ENCODE peak calls at places on chromosomes 4 and X, in four cellular contexts. O, C, R and E are unnamed samples.

GRCh38 chrX:24026403-24026801 is 584 bp downstream of the KLHL15 start:
- DNase-seq in C (no peak), R (no peak), O (no peak), E (no peak)

GRCh38 chrX:952816-953215 is 259.6 kb downstream of the CRLF2 start:
- DNase-seq in R (no peak), C (no peak), O (no peak), E (no peak)

GRCh38 chr4:175253184-175253902 is 335.2 kb downstream of the ADAM29 start:
- DNase-seq in R (no peak), C (no peak), O (peak; percentile 31), E (no peak)

GRCh38 chr4:82984459-82984858 is 26.2 kb downstream of the LIN54 start:
- DNase-seq in O (no peak), R (no peak), C (peak; percentile 69), E (no peak)

GRCh38 chrX:150041208-150041607 is 102.9 kb upstream of the EOLA2 start:
- DNase-seq in C (no peak), R (no peak), O (no peak), E (no peak)

GRCh38 chrX:123834116-123834515 is 25.7 kb upstream of the XIAP start:
- DNase-seq in O (no peak), C (no peak), R (no peak), E (no peak)

GRCh38 chr4:170497105-170497504 is 407.3 kb upstream of the AADAT start:
- DNase-seq in R (no peak), C (no peak), O (peak; percentile 30), E (no peak)

GRCh38 chrX:11470231-11470630 is 177.0 kb downstream of the AMELX start:
- DNase-seq in C (peak; percentile 86), O (no peak), R (no peak), E (no peak)

GRCh38 chr4:183912585-183912984 is 7.5 kb downstream of the STOX2 start:
- DNase-seq in O (no peak), R (no peak), C (peak; percentile 86), E (no peak)

GRCh38 chr4:156799121-156799589 is 172.4 kb downstream of the PDGFC start:
- DNase-seq in C (peak; percentile 45), R (no peak), O (no peak), E (no peak)

GRCh38 chr4:170776983-170777382 is 687.2 kb upstream of the AADAT start:
- DNase-seq in C (no peak), O (no peak), R (no peak), E (no peak)

GRCh38 chr4:164439037-164439436 is 314.9 kb upstream of the SMIM31 start:
- DNase-seq in C (no peak), O (no peak), R (no peak), E (no peak)

GRCh38 chrX:74251006-74251930 is 52.7 kb upstream of the ZCCHC13 start:
- DNase-seq in C (peak; percentile 68), R (no peak), O (no peak), E (no peak)

GRCh38 chrX:37686348-37686736 is 751 bp downstream of the XK start:
- DNase-seq in O (no peak), C (no peak), R (no peak), E (no peak)

GRCh38 chrX:133593531-133593930 is 178.2 kb upstream of the GPC4 start:
- DNase-seq in C (no peak), R (no peak), O (no peak), E (no peak)

GRCh38 chr4:61428950-61429349 is 228.8 kb downstream of the ADGRL3 start:
- DNase-seq in O (no peak), C (no peak), R (no peak), E (no peak)

GRCh38 chr4:7291372-7292135 is 99.2 kb downstream of the SORCS2 start:
- DNase-seq in C (peak; percentile 40), O (no peak), R (no peak), E (no peak)

GRCh38 chr4:139207873-139208403 is 30.9 kb upstream of the ELF2 start:
- DNase-seq in O (no peak), R (no peak), C (peak; percentile 6), E (no peak)
- H4K91ac ChIP-seq in O (no peak overlapping the region), R (no peak overlapping the region), C (no peak overlapping the region), E (no peak overlapping the region)

GRCh38 chrX:105816517-105816916 is 5.8 kb upstream of the NRK start:
- DNase-seq in R (no peak), C (no peak), O (no peak), E (no peak)

GRCh38 chrX:105820247-105820646 is 2.1 kb upstream of the NRK start:
- DNase-seq in R (no peak), O (peak; percentile 38), C (no peak), E (no peak)

GRCh38 chrX:105823092-105823454 is 734 bp downstream of the NRK start:
- DNase-seq in R (no peak), O (no peak), C (no peak), E (no peak)

GRCh38 chrX:105821471-105822081 is 763 bp upstream of the NRK start:
- DNase-seq in C (peak; percentile 45), R (no peak), O (peak; percentile 75), E (no peak)

GRCh38 chrX:105822138-105823091 is at the start of gene NRK:
- DNase-seq in O (peak; percentile 51), C (no peak), R (no peak), E (peak; percentile 63)
- H4K91ac ChIP-seq in O (no peak within 1 kb of the TSS), C (no peak within 1 kb of the TSS), R (no peak within 1 kb of the TSS), E (no peak within 1 kb of the TSS)

GRCh38 chr4:149719357-149719756 is 96.3 kb downstream of the IQCM start:
- DNase-seq in O (no peak), R (no peak), C (peak; percentile 66), E (no peak)
- H4K91ac ChIP-seq in O (no peak overlapping the region), R (no peak overlapping the region), C (no peak overlapping the region), E (no peak overlapping the region)

DNA sequence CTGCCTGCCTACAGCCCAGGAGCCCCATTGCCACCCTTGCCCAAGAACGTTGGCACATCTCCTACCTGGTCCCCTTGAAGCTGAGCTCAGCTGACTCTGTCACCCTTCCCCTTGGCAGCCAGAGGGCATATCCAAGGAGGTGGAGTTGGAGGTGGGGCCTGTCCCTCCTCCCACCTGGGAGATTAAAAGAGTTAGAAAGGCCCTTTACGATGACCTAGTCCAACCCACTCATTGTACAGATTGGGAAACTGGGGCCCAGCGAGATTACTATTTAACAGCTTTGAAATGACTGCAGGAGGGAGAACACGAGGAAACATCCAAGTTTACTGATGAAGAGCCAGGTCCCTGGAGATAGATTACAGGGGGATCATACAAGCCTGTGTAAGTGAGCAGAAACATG is at the start of gene P2RY4:
- DNase-seq in C (no peak), O (no peak), R (no peak), E (no peak)
- H4K91ac ChIP-seq in C (no peak within 1 kb of the TSS), O (no peak within 1 kb of the TSS), R (no peak within 1 kb of the TSS), E (no peak within 1 kb of the TSS)